ENCODE peak calls at places on chromosomes 16 and 17, in four cellular contexts. M is cardiac fibroblast, L is GM12864, C is body of pancreas. T is an unnamed sample.

GRCh38 chr16:86494565-86495356 is 15.6 kb upstream of the FOXF1 start:
- DNase-seq in M (no peak), L (no peak), C (no peak), T (no peak)

GRCh38 chr16:28090646-28091377 is 27.3 kb upstream of the GSG1L start:
- DNase-seq in M (no peak), L (no peak), C (no peak), T (peak)

GRCh38 chr17:3400008-3400407 is 1.8 kb upstream of the OR1E1 start:
- DNase-seq in M (no peak), L (no peak), C (no peak), T (peak)

GRCh38 chr17:71392715-71393567 is 727.9 kb upstream of the SOX9 start:
- DNase-seq in M (peak), L (no peak), C (no peak), T (peak)

GRCh38 chr16:89079434-89079833 is 14.2 kb upstream of the ACSF3 start:
- DNase-seq in M (no peak), L (no peak), C (no peak), T (no peak)

GRCh38 chr17:31744541-31744951 is 114.5 kb downstream of the COPRS start:
- DNase-seq in M (peak), L (no peak), C (no peak), T (no peak)

GRCh38 chr17:40342575-40343058 is 21.9 kb downstream of the GJD3 start:
- DNase-seq in M (no peak), L (no peak), C (no peak), T (no peak)

GRCh38 chr17:46809110-46809571 is 9.4 kb downstream of the WNT3 start:
- DNase-seq in M (no peak), L (no peak), C (no peak), T (no peak)

GRCh38 chr16:57871457-57871856 is 69.2 kb upstream of the KIFC3 start:
- DNase-seq in M (peak), L (no peak), C (no peak), T (peak)

GRCh38 chr17:83064732-83065659 is 14.4 kb upstream of the METRNL start:
- DNase-seq in M (no peak), L (no peak), C (peak), T (peak)

DNA sequence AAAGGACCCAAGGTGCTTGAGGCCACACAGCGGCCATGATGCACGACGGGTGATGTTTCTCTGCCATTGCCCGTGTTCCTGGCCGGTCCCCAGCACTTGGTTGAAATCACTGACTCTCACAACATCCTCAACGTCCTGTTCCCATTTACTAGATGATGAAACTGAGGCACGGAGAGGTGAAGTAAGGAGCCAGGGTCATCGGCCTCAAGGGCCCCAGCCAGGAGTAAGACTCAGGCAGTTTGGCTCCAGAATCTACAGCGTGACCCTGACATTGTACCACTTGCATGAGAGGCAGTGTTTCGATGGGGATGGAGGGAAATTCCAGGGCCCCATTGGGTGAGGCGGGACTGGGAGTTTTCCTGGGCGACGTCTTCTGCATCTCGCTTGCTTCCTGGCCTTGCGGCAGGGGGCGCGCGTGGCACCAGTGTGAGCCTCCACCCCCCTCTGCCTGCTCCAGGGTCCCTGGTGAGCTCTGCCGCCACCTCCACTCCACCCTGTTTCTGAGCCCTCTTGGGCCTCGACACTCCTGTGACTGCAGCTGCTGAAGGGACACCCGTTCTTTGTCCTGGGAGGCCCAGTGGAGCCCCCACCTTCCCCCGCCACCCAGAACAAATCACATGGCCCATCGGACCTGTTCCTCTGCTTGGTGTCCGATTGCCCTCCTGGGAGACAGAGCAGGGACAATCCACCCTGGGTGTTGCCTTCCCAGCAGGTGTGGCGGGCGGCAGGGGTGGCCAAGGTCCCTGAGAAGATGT is 133.0 kb upstream of the GSE1 start:
- DNase-seq in M (no peak), L (no peak), C (no peak), T (peak)
- TF ChIP-seq CTCF in M (peak), L (peak), C (peak), T (peak)

GRCh38 chr17:58693751-58694150 is 1.3 kb downstream of the RAD51C start:
- DNase-seq in M (no peak), L (no peak), C (no peak), T (no peak)
- H3K4me3 ChIP-seq in M (no peak), L (peak), C (no peak), T (peak)

GRCh38 chr16:14289692-14290340 is 218.7 kb downstream of the MRTFB start:
- DNase-seq in M (no peak), L (no peak), C (no peak), T (peak)
- TF ChIP-seq CTCF in M (peak), L (peak), C (peak), T (peak)

DNA sequence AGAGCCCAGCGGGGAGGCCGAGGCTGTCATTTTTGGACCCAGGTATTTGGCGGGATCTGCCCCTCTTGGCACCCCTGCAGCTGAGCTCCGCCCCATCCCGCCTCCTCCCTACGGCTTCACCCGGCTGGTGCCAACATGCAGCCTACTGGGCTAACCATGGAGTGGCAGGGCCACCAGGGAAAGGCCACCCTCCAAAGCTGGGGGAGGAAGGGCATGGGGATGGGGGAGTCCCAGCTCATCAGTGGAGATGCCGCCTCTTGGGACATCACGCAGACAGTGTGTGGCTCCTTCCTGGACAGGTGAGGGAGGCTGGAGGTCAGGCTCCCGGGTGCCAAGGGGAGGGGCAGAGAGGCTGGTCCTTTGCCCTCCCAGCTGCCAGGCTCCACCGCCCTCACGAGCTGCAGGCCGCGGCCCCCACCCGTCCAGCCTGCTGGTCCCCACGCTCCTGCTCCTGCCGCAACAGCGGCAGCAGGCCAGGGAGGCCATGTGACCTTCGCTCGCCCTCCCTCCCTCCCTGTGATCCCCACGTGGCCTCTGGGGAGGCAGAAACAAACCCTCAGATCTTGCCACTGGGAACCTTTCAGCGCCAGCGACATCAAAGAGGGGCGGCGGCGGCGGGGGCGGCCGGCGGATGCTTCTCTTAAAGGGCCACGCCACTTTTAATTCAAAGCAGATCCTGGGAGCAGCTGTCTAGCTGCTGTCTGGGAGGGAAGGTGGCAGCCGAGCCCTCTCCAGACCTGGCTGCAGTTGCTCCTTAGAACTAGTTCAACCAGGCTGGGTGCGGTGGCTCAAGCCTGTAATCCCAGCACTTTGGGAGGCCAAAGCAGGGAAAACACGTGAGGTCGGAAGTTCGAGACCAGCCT is 6.8 kb upstream of the NOTUM start:
- DNase-seq in M (peak), L (no peak), C (peak), T (peak)
- H3K4me3 ChIP-seq in M (no peak), L (no peak), C (no peak), T (no peak)

DNA sequence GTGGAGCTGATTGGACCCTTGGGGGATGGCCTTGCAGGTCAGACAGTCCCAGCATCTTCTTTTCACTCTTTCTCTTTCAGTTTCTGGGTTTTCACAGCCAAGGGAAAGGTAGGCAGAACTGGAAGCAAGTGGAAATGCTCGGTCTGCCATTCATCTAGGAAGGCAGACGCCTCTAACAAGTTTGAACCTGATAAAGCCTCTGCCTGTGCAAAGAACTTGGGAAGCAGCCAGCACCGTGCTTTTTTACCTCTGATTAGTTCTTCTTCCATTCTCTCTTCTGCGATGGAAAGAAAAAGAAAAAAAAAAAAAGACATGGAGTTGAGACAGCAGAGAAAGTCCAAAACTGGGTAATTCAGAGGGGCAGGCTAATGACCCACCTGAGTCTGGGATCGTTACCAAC is 997.8 kb upstream of the EEF2KMT start:
- DNase-seq in M (no peak), L (no peak), C (no peak), T (peak)
- TF ChIP-seq CTCF in M (no peak), L (no peak), C (no peak), T (no peak)

DNA sequence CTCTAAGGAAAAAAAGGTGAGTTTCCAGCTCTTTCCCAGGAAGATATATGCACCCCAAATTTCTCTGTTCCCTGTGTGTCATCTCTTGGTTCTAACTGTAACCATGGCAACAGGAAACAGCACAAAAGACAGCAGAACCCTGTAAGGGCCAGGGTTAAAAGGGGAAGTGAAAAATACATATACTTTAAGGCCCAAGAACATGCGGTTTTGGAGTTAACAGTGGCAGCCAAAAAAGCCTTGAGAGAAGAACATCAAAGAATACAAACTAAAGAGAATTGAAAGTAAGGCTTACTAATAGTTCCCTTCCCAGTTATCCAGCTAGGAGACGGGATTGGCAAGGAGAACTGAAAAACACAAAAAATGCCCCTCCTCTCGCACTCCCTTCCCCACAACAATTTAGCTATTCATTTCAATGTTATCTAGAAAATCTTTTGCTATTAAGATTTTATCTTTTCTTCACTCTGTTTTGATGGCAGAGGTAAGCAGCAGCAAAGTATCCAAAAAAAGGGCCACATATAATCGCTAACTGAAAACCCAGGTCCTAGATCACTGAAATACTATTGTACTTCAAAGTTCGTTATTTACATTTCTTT is 1.5 kb downstream of the SPOP start:
- DNase-seq in M (peak), L (peak), C (no peak), T (no peak)
- H3K4me3 ChIP-seq in M (peak), L (peak), C (no peak), T (peak)

DNA sequence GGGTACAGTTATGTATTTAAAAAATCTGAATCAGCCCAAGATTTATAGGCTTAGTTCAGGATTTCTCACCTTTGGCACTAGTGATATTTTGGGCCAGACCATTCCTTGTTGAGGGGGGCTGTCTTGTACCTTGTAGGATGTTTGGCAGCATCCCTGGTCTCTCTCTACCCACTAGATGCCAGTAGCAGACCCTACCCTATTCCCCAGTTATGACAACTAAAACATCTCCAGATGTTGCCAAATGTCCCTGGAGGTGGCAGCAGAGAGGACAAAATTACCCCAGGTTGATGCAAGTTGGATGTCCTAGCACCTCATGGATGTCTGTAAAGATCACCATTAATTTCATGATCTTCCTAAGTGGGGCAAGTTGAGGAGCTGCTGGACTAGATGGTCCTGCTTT is 45.8 kb downstream of the SYT17 start:
- DNase-seq in M (no peak), L (no peak), C (no peak), T (no peak)
- TF ChIP-seq CTCF in M (no peak), L (peak), C (no peak), T (no peak)

DNA sequence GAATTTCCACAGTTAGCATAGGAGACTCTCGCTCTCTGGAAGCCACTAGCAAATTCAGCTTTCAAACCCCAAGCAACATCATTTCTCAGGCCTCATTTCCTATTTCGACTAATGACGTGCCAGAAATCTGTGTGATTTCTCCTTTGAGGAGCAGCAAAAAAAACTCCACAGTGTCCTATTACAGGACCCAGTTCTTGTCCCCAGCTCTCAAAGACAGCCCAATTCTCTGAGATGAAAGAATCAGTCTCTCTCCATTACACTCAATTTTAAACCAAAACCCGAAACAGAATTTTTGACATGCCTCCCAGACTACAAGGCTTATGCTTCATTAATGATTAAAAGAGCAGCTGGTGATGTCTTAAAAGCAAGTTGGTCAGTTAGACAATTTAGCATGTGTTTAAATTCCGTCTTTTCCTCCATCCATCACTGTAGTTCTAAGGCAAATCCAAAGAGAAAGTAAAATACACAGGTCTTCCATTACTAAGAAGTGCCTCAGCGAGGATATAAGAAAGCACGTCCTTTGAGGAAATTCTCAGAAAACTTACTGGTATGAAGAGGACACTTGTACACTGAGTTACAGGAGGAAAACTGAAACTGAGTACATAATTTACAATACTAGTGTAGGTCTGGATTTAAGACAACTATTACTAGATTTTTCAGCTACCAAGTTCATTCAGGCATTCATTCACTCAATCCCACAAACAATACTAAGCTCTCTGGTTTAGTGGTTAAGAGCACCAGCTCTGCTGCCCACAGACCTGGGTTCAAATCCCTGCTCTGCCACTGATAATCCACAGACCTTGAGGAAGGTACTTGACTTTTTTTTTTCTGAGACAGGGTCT is 12.5 kb downstream of the TOM1L2 start:
- DNase-seq in M (peak), L (peak), C (no peak), T (no peak)
- H3K4me3 ChIP-seq in M (no peak), L (peak), C (no peak), T (no peak)

GRCh38 chr16:88003316-88003715 is 52.1 kb downstream of the BANP start:
- DNase-seq in M (no peak), L (no peak), C (no peak), T (no peak)

GRCh38 chr16:88004391-88004790 is 53.2 kb downstream of the BANP start:
- DNase-seq in M (no peak), L (no peak), C (no peak), T (no peak)

GRCh38 chr16:88003736-88004135 is 52.5 kb downstream of the BANP start:
- DNase-seq in M (no peak), L (no peak), C (no peak), T (no peak)

GRCh38 chr16:88005968-88006367 is 54.7 kb downstream of the BANP start:
- DNase-seq in M (no peak), L (no peak), C (no peak), T (no peak)

GRCh38 chr16:88005148-88005547 is 53.9 kb downstream of the BANP start:
- DNase-seq in M (no peak), L (no peak), C (no peak), T (no peak)
- TF ChIP-seq CTCF in M (peak), L (no peak), C (no peak), T (no peak)

T was measured in epithelial cell of esophagus.